ENCODE peak calls at places on chromosomes 2 and 18, in six cellular contexts. N is ELR; H is NCI-H1092 treated with DMSO at 0.1 percent for 48 hours; T is naive thymus-derived CD8-positive, alpha-beta T cell; W is heart left ventricle; Y is KG1. X is an unnamed sample.
A peak's percentile ranks its signal among the peaks of the same experiment; 100 is the strongest.

GRCh38 chr2:86520153-86520552 is 43.1 kb downstream of the CHMP3 start:
- DNase-seq in N (peak; percentile 14), H (no peak), T (no peak), W (no peak), Y (no peak), X (no peak)

GRCh38 chr2:161915121-161915520 is 158.9 kb downstream of the DPP4 start:
- DNase-seq in N (peak; percentile 15), H (no peak), T (no peak), W (no peak), Y (no peak), X (no peak)

GRCh38 chr2:10900216-10901109 is 11.3 kb upstream of the KCNF1 start:
- DNase-seq in N (peak; percentile 59), H (no peak), T (no peak), W (no peak), Y (no peak), X (no peak)

GRCh38 chr2:75406138-75406537 is 154.6 kb downstream of the EVA1A start:
- DNase-seq in N (no peak), H (no peak), T (no peak), W (no peak), Y (no peak), X (no peak)

GRCh38 chr2:98822301-98823164 is 91.6 kb upstream of the MGAT4A start:
- DNase-seq in N (no peak), H (no peak), T (peak; percentile 69), W (peak; percentile 75), Y (no peak), X (no peak)

GRCh38 chr18:28168725-28169124 is 8.2 kb downstream of the CDH2 start:
- DNase-seq in N (no peak), H (no peak), T (no peak), W (no peak), Y (no peak), X (no peak)

GRCh38 chr2:12227941-12228608 is 481.6 kb downstream of the LPIN1 start:
- DNase-seq in N (peak; percentile 61), H (no peak), T (no peak), W (no peak), Y (no peak), X (no peak)

GRCh38 chr2:208040199-208041171 is 15.2 kb upstream of the PLEKHM3 start:
- DNase-seq in N (peak; percentile 80), H (peak; percentile 8), T (peak; percentile 56), W (peak; percentile 58), Y (no peak), X (peak; percentile 9)

GRCh38 chr18:68660355-68661183 is 54.3 kb downstream of the TMX3 start:
- DNase-seq in N (peak; percentile 74), H (peak; percentile 53), T (peak; percentile 44), W (no peak), Y (no peak), X (no peak)

GRCh38 chr2:134771313-134771801 is 52.6 kb upstream of the TMEM163 start:
- DNase-seq in N (peak; percentile 37), H (no peak), T (no peak), W (no peak), Y (no peak), X (no peak)

GRCh38 chr2:29223851-29224692 is 108.9 kb downstream of the CLIP4 start:
- DNase-seq in N (no peak), H (peak; percentile 3), T (no peak), W (peak; percentile 41), Y (no peak), X (no peak)

GRCh38 chr2:219658447-219658846 is 31.0 kb downstream of the SLC4A3 start:
- DNase-seq in N (peak; percentile 66), H (no peak), T (no peak), W (no peak), Y (no peak), X (no peak)

GRCh38 chr2:219199470-219200211 is 6.9 kb upstream of the ZFAND2B start:
- DNase-seq in N (no peak), H (no peak), T (no peak), W (no peak), Y (no peak), X (no peak)

X was measured in NCI-H2029.